ENCODE peak calls at places on chromosome 1, in eight cellular contexts. L, U, X, B, F, Z, Q and E are unnamed samples.

GRCh38 chr1:40204855-40205254 is 42.9 kb upstream of the TMCO2 start:
- DNase-seq in L (no peak), U (no peak), X (no peak), B (no peak), F (no peak), Z (no peak), Q (no peak), E (no peak)

GRCh38 chr1:241022366-241022765 is 334.6 kb downstream of the RGS7 start:
- DNase-seq in L (no peak), U (peak), X (no peak), B (no peak), F (no peak), Z (no peak), Q (no peak), E (no peak)

GRCh38 chr1:88462481-88463261 is 221.4 kb upstream of the PKN2 start:
- DNase-seq in L (peak), U (no peak), X (peak), B (peak), F (no peak), Z (no peak), Q (peak), E (peak)

GRCh38 chr1:159829822-159830455 is 3.3 kb downstream of the SLAMF8 start:
- DNase-seq in L (no peak), U (no peak), X (no peak), B (no peak), F (no peak), Z (no peak), Q (no peak), E (no peak)

GRCh38 chr1:20684050-20684620 is 23.0 kb upstream of the DDOST start:
- DNase-seq in L (no peak), U (no peak), X (no peak), B (no peak), F (no peak), Z (no peak), Q (no peak), E (no peak)

GRCh38 chr1:107449326-107449725 is 308.5 kb downstream of the NTNG1 start:
- DNase-seq in L (no peak), U (no peak), X (no peak), B (no peak), F (no peak), Z (no peak), Q (no peak), E (no peak)

GRCh38 chr1:1253972-1254666 is 7.6 kb upstream of the C1QTNF12 start:
- DNase-seq in L (no peak), U (no peak), X (no peak), B (no peak), F (no peak), Z (no peak), Q (no peak), E (no peak)

GRCh38 chr1:86757272-86757984 is 53.1 kb downstream of the SH3GLB1 start:
- DNase-seq in L (no peak), U (no peak), X (no peak), B (no peak), F (no peak), Z (no peak), Q (peak), E (no peak)

GRCh38 chr1:59522925-59523505 is 226.1 kb downstream of the FGGY start:
- DNase-seq in L (no peak), U (no peak), X (no peak), B (no peak), F (no peak), Z (no peak), Q (no peak), E (no peak)

GRCh38 chr1:25590096-25590824 is 26.3 kb upstream of the MAN1C1 start:
- DNase-seq in L (no peak), U (no peak), X (no peak), B (no peak), F (no peak), Z (no peak), Q (no peak), E (no peak)

GRCh38 chr1:235017719-235018118 is 110.9 kb downstream of the TOMM20 start:
- DNase-seq in L (no peak), U (peak), X (no peak), B (no peak), F (no peak), Z (no peak), Q (no peak), E (no peak)